ENCODE peak calls at places on chromosomes 13 and 19, in ten cellular contexts. D is neuronal stem cell, V is colonic mucosa, A is fibroblast of lung, J is adrenal gland, L is cardiac muscle cell, Z is spleen, X is heart right ventricle, U is heart left ventricle, H is lower lobe of right lung. S is an unnamed sample. For H3K36me3 and H3K27me3, the result is how much of the 10 kb centered on the place peaks cover.

GRCh38 chr13:80361883-80362327 is 21.0 kb upstream of the SPRY2 start:
- DNase-seq in Z (no peak), D (peak), X (no peak), A (no peak), J (no peak), H (no peak), V (peak), U (no peak), L (no peak), S (no peak)

GRCh38 chr13:79710376-79710775 is 229.4 kb downstream of the NDFIP2 start:
- DNase-seq in X (no peak), J (no peak), V (no peak), L (peak), U (no peak), H (no peak), Z (no peak), D (no peak), A (peak), S (no peak)

GRCh38 chr19:5605362-5605761 is 17.2 kb downstream of the SAFB2 start:
- DNase-seq in U (no peak), X (no peak), L (no peak), Z (peak), A (no peak), J (no peak), D (no peak), V (no peak), H (no peak), S (no peak)

GRCh38 chr13:40083841-40084240 is 428.4 kb downstream of the COG6 start:
- DNase-seq in V (no peak), D (no peak), X (no peak), U (no peak), L (no peak), A (no peak), J (no peak), Z (no peak), H (no peak), S (no peak)

GRCh38 chr19:10566658-10567410 is 1.0 kb upstream of the KRI1 start:
- DNase-seq in H (no peak), V (peak), L (no peak), Z (peak), X (no peak), J (peak), D (no peak), U (no peak), A (no peak), S (peak)

GRCh38 chr13:75635621-75636338 is at the start of gene LMO7:
- DNase-seq in Z (peak), A (peak), X (peak), D (peak), J (peak), L (peak), U (peak), H (peak), V (peak), S (peak)

GRCh38 chr13:100139822-100140221 is 50.9 kb downstream of the PCCA start:
- DNase-seq in U (no peak), Z (no peak), A (peak), L (no peak), J (no peak), X (no peak), D (no peak), H (no peak), V (no peak), S (no peak)

GRCh38 chr13:30569901-30570576 is 47.7 kb upstream of the USPL1 start:
- DNase-seq in J (peak), X (no peak), H (no peak), A (peak), U (no peak), D (no peak), V (peak), Z (no peak), L (peak), S (no peak)

GRCh38 chr19:19201697-19202630 is 1.2 kb downstream of the NR2C2AP start:
- DNase-seq in Z (no peak), X (no peak), U (no peak), H (no peak), L (no peak), D (no peak), A (no peak), V (no peak), J (no peak), S (peak)

GRCh38 chr19:6744381-6745288 is 5.2 kb downstream of the TRIP10 start:
- DNase-seq in D (no peak), L (peak), V (peak), J (peak), A (peak), U (peak), H (peak), X (peak), Z (no peak), S (peak)

GRCh38 chr19:4456843-4457653 is 546 bp downstream of the UBXN6 start:
- DNase-seq in Z (peak), H (peak), J (peak), X (peak), U (no peak), D (peak), L (peak), V (peak), A (peak), S (peak)

GRCh38 chr13:20686863-20687579 is 16.5 kb upstream of the IL17D start:
- DNase-seq in Z (no peak), H (no peak), X (no peak), J (no peak), L (peak), D (no peak), V (no peak), U (no peak), A (peak), S (no peak)

GRCh38 chr19:43956827-43957226 is 5.8 kb downstream of the ZNF221 start:
- DNase-seq in J (no peak), H (no peak), D (no peak), L (no peak), U (no peak), A (no peak), V (no peak), X (no peak), Z (no peak), S (no peak)

GRCh38 chr19:13146763-13147563 is 3.2 kb downstream of the STX10 start:
- DNase-seq in L (peak), U (no peak), A (no peak), V (peak), J (peak), H (peak), Z (peak), X (no peak), D (no peak), S (no peak)

GRCh38 chr19:57302020-57302465 is 18.2 kb upstream of the ZNF543 start:
- DNase-seq in A (peak), U (no peak), Z (no peak), D (no peak), H (no peak), L (peak), J (peak), X (no peak), V (no peak), S (no peak)

GRCh38 chr13:30759748-30760147 is 24.4 kb downstream of the ALOX5AP start:
- DNase-seq in U (no peak), D (no peak), L (peak), H (no peak), V (no peak), X (no peak), J (no peak), A (peak), Z (no peak), S (no peak)

DNA sequence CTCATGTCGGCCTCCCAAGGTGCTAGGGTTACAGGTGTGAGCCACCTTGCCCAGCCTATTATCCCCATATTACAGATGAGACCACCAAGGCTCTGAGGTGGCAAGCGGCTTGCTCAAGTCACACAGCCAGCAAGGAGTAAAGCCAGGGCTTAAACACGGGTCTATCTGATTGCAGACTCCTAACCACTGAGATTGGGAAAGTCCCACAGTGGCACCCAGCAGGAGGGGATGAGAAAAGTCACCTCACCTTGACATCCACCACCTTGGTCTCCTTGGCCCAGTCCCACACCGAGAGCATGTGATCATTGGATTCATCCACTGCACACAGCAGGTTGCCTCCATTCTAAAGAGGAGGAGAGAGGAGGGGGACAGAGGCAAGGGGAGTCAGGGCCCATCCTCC is 9.5 kb downstream of the EML2 start:
- DNase-seq in X (no peak), Z (no peak), A (no peak), D (no peak), L (no peak), V (no peak), U (no peak), J (no peak), H (no peak), S (no peak)
- H3K36me3 ChIP-seq in X (half or more), Z (half or more), A (under half), D (under half), L (under half), V (under half), U (under half), J (under half), H (under half), S (under half)

DNA sequence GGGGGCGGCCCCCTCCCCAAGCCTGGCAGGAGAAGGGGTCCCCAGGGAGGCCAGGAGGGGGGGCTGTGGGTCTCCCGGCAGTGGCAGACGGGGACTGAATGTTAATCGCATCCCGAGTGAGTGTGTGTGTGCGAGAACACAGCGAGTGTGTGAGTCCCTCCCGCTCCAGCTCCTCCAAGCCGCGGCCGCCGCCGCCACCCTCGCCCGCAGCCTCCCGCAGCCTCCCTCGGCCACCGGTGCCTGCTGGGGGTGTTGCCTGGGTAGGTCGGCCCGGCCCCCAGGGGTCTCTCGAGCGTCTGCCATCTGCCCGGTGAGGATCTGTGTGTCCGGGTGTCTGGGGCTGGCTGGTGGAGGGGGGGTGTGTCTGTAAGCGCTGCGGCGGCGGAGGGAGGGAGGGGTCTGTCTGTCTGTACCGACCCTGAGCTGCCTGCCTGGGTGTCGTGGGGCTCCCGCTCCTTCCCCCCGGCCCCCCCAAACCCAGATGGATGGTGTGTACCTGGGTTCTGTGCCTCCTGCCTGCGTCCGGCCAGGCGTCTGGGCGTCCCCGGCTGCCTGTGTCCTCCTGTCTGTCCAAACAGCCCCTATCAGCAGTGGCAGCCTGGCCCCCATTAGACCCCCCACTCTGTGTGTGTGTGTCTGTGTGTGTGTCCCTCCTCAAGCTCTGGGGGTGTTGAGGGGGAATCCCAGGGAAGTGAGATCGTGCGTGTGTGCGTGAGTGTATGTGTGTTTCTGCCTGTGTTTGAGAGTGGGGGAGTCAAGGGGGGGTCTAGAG is at the start of gene GRIN2D:
- DNase-seq in A (peak), V (no peak), U (no peak), J (no peak), H (no peak), X (no peak), D (no peak), Z (no peak), L (peak), S (peak)
- H3K4me3 ChIP-seq in A (no peak), V (no peak), U (peak), J (no peak), H (no peak), X (no peak), D (peak), Z (no peak), L (peak), S (peak)

GRCh38 chr19:8441725-8442544 is 2.8 kb upstream of the HNRNPM start:
- DNase-seq in D (no peak), J (no peak), A (no peak), Z (peak), H (no peak), L (no peak), U (no peak), V (no peak), X (no peak), S (peak)

GRCh38 chr19:8445488-8446001 is 770 bp downstream of the HNRNPM start:
- DNase-seq in Z (peak), J (peak), D (peak), U (peak), H (peak), A (peak), L (peak), X (peak), V (peak), S (peak)

GRCh38 chr19:8449830-8450229 is 5.1 kb downstream of the HNRNPM start:
- DNase-seq in L (no peak), Z (no peak), J (no peak), D (no peak), X (no peak), V (no peak), H (no peak), U (no peak), A (no peak), S (no peak)

GRCh38 chr19:8446055-8446709 is 1.4 kb downstream of the HNRNPM start:
- DNase-seq in H (no peak), A (no peak), L (no peak), Z (no peak), X (no peak), D (no peak), J (no peak), V (no peak), U (no peak), S (no peak)

DNA sequence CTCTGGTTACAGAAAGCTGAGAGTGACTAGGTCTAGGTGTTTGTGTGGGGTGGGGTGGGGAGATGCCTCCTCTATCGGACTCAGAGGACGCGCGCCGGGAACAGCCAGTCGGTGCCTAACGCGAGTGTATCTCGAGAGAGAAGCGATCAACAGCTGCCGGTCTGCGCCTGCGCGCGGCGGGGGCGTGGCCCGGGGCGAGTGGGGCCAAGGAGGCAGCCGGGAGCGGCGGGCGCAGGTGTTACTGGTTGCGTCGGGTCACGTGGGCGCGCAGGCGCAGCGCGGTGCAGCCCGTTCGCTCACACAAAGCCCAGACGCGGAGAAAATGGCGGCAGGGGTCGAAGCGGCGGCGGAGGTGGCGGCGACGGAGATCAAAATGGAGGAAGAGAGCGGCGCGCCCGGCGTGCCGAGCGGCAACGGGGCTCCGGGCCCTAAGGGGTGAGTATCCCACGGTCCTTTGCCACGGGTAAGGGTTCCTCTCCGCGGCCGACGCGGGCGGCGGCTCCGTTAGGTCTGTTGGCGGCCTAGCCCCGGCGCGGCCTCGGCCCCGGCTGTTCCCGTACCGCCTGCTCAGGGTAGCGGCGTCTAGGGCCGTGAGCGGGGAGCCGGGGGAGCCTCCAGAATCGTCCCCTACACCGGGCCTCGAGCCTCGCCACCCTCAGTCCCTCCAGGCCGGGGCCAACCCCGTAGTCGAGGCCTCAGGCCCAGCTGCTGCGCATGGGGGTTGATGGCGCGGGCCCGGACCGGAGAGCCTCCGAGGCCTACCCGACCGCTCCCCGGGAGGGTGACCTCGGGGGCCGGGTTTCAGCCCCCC is at the start of gene HNRNPM:
- DNase-seq in D (peak), L (peak), H (peak), V (peak), Z (peak), A (peak), U (peak), X (peak), J (peak), S (peak)
- H3K27me3 ChIP-seq in D (under half), L (under half), H (under half), V (under half), Z (under half), A (under half), U (under half), X (under half), J (under half), S (under half)

GRCh38 chr19:35474104-35474503 is 16.2 kb downstream of the KRTDAP start:
- DNase-seq in Z (no peak), L (no peak), V (no peak), U (no peak), H (no peak), A (no peak), X (no peak), D (no peak), J (no peak), S (no peak)
- H3K36me3 ChIP-seq in Z (under half), L (under half), V (under half), U (under half), H (under half), A (under half), X (under half), D (under half), J (under half), S (under half)

DNA sequence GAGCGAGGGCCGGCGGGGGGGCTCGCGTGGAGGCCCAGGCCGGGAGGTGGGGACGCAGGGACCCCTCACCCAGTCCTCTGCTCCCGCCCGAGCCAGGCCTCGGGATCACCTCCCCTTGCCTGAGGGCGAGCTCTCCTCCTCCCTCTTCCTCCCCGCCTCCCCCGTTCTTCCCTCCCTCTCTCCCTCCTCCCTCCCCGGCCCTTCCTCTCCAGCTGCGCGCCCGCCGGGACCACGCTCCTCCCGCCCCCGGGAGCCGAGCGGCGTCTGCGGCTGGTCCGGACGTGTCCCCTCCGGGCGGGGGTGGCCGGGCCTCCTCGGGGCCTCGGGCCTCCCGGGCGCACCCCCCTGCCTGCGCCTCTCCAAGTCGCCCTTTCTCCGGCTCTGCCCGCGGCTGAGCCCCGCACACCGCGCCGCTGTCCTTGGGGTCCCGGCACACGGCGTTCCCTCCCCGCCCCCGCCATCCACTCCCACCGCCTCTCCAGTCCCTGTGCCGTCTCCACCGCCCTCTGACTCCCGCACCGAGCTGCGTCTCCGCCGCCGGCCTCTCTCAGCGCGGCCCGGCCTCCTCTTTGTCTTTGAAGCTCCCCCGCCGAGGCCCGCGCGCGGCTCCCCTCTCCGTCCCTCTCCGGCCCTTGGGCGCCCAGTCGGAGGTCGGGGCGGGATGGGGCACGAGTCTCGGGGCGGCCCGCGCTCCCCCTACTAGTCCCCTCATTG is 5.7 kb downstream of the SOX1 start:
- DNase-seq in V (no peak), D (peak), L (no peak), U (no peak), A (peak), Z (no peak), X (peak), J (no peak), H (no peak), S (peak)
- H3K4me3 ChIP-seq in V (no peak), D (peak), L (peak), U (peak), A (no peak), Z (no peak), X (peak), J (no peak), H (no peak), S (peak)

DNA sequence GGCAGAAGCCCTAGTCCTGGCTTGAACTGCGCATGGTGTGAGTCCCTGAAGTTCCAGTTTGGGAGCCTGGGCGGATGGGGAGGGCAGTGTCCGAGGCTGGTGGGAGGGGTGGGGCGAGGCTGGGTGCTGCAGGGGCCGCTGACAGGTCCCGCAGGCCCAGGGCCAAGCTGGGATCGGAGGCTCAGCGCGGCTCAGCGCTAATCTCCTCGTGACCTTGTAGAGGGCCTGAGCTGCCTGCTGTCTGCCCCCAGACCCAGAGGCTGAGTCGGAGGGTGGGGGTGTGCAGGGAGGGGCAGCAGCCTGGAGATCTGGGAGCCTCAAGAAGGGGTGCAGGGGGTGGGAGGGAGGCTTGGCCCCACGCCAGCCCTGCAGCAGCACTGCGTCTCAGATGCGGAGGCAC is 3.0 kb downstream of the ATP1A3 start:
- DNase-seq in L (no peak), Z (no peak), A (no peak), H (no peak), U (peak), V (no peak), D (no peak), X (peak), J (no peak), S (no peak)
- H3K27me3 ChIP-seq in L (under half), Z (under half), A (under half), H (under half), U (under half), V (under half), D (under half), X (under half), J (under half), S (under half)

DNA sequence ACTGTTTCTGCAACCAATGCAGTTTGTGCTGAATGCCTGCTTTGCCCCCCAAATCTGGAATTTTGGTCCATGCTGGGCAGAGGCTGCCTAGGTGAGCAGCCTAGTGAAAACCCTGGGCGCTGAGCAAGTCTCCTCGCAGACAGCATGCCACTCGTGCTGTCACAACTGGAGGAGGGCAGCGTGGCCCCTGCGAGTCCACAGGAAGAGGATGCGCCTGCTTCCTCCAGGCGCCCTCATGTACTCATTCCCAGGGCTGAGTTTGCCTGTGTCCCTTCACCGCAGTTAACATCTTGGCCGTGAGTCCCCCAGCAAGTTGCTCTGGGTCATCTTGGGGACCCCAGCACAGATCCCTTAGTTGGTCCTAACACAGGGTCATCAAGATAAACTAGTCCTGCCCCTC is 26.2 kb upstream of the TMEM160 start:
- DNase-seq in X (no peak), A (no peak), Z (no peak), V (no peak), L (no peak), U (no peak), D (no peak), H (no peak), J (no peak), S (no peak)
- H3K36me3 ChIP-seq in X (half or more), A (under half), Z (half or more), V (under half), L (under half), U (half or more), D (half or more), H (half or more), J (half or more), S (under half)

S was measured in H7.